ENCODE peak calls at places on chromosome 17, in ten cellular contexts. One of them, this sample, is unnamed.

GRCh38 chr17:49230636-49231562 is at the start of gene PHOSPHO1:
- DNase-seq in body of pancreas: peak
- DNase-seq in endothelial cell: peak
- DNase-seq in CD8-positive, alpha-beta T cell: peak
- DNase-seq in ovary: peak
- DNase-seq in sigmoid colon: peak
- DNase-seq in heart left ventricle: peak
- DNase-seq in GM12865: peak
- DNase-seq in progenitor cell of endocrine pancreas: peak
- DNase-seq in heart right ventricle: peak
- DNase-seq in this sample: peak

GRCh38 chr17:45824901-45825492 is 19.7 kb upstream of the SPPL2C start:
- DNase-seq in body of pancreas: no peak
- DNase-seq in endothelial cell: no peak
- DNase-seq in CD8-positive, alpha-beta T cell: no peak
- DNase-seq in ovary: no peak
- DNase-seq in sigmoid colon: no peak
- DNase-seq in heart left ventricle: no peak
- DNase-seq in GM12865: no peak
- DNase-seq in progenitor cell of endocrine pancreas: no peak
- DNase-seq in heart right ventricle: no peak
- DNase-seq in this sample: no peak

GRCh38 chr17:72666519-72666874 is 426.0 kb downstream of the SLC39A11 start:
- DNase-seq in body of pancreas: no peak
- DNase-seq in endothelial cell: no peak
- DNase-seq in CD8-positive, alpha-beta T cell: no peak
- DNase-seq in ovary: no peak
- DNase-seq in sigmoid colon: no peak
- DNase-seq in heart left ventricle: no peak
- DNase-seq in GM12865: no peak
- DNase-seq in progenitor cell of endocrine pancreas: no peak
- DNase-seq in heart right ventricle: no peak
- DNase-seq in this sample: no peak

GRCh38 chr17:81656835-81657234 is 493 bp upstream of the PDE6G start:
- DNase-seq in body of pancreas: no peak
- DNase-seq in endothelial cell: no peak
- DNase-seq in CD8-positive, alpha-beta T cell: no peak
- DNase-seq in ovary: no peak
- DNase-seq in sigmoid colon: no peak
- DNase-seq in heart left ventricle: no peak
- DNase-seq in GM12865: no peak
- DNase-seq in progenitor cell of endocrine pancreas: no peak
- DNase-seq in heart right ventricle: no peak
- DNase-seq in this sample: no peak

GRCh38 chr17:69448431-69449102 is 34.1 kb downstream of the MAP2K6 start:
- DNase-seq in body of pancreas: peak
- DNase-seq in endothelial cell: peak
- DNase-seq in CD8-positive, alpha-beta T cell: no peak
- DNase-seq in ovary: peak
- DNase-seq in sigmoid colon: peak
- DNase-seq in heart left ventricle: peak
- DNase-seq in GM12865: no peak
- DNase-seq in progenitor cell of endocrine pancreas: no peak
- DNase-seq in heart right ventricle: peak
- DNase-seq in this sample: no peak

GRCh38 chr17:31052187-31052889 is 42.4 kb upstream of the NF1 start:
- DNase-seq in body of pancreas: peak
- DNase-seq in endothelial cell: no peak
- DNase-seq in CD8-positive, alpha-beta T cell: no peak
- DNase-seq in ovary: no peak
- DNase-seq in sigmoid colon: peak
- DNase-seq in heart left ventricle: peak
- DNase-seq in GM12865: peak
- DNase-seq in progenitor cell of endocrine pancreas: no peak
- DNase-seq in heart right ventricle: peak
- DNase-seq in this sample: no peak

GRCh38 chr17:20302191-20302917 is 165.0 kb downstream of the LGALS9B start:
- DNase-seq in body of pancreas: no peak
- DNase-seq in endothelial cell: no peak
- DNase-seq in CD8-positive, alpha-beta T cell: no peak
- DNase-seq in ovary: peak
- DNase-seq in sigmoid colon: no peak
- DNase-seq in heart left ventricle: no peak
- DNase-seq in GM12865: no peak
- DNase-seq in progenitor cell of endocrine pancreas: no peak
- DNase-seq in heart right ventricle: no peak
- DNase-seq in this sample: no peak

GRCh38 chr17:77882481-77883212 is 75.9 kb upstream of the TNRC6C start:
- DNase-seq in body of pancreas: peak
- DNase-seq in endothelial cell: no peak
- DNase-seq in CD8-positive, alpha-beta T cell: peak
- DNase-seq in ovary: no peak
- DNase-seq in sigmoid colon: peak
- DNase-seq in heart left ventricle: peak
- DNase-seq in GM12865: peak
- DNase-seq in progenitor cell of endocrine pancreas: no peak
- DNase-seq in heart right ventricle: peak
- DNase-seq in this sample: peak

GRCh38 chr17:47843391-47843730 is 2.3 kb upstream of the SCRN2 start:
- DNase-seq in body of pancreas: no peak
- DNase-seq in endothelial cell: no peak
- DNase-seq in CD8-positive, alpha-beta T cell: no peak
- DNase-seq in ovary: no peak
- DNase-seq in sigmoid colon: no peak
- DNase-seq in heart left ventricle: no peak
- DNase-seq in GM12865: no peak
- DNase-seq in progenitor cell of endocrine pancreas: no peak
- DNase-seq in heart right ventricle: no peak
- DNase-seq in this sample: no peak

GRCh38 chr17:47847341-47848197 is 3.4 kb downstream of the SP6 start:
- DNase-seq in body of pancreas: no peak
- DNase-seq in endothelial cell: no peak
- DNase-seq in CD8-positive, alpha-beta T cell: peak
- DNase-seq in ovary: no peak
- DNase-seq in sigmoid colon: no peak
- DNase-seq in heart left ventricle: no peak
- DNase-seq in GM12865: peak
- DNase-seq in progenitor cell of endocrine pancreas: peak
- DNase-seq in heart right ventricle: no peak
- DNase-seq in this sample: no peak

GRCh38 chr17:47846741-47847340 is 4.1 kb downstream of the SP6 start:
- DNase-seq in body of pancreas: no peak
- DNase-seq in endothelial cell: no peak
- DNase-seq in CD8-positive, alpha-beta T cell: no peak
- DNase-seq in ovary: no peak
- DNase-seq in sigmoid colon: no peak
- DNase-seq in heart left ventricle: no peak
- DNase-seq in GM12865: no peak
- DNase-seq in progenitor cell of endocrine pancreas: no peak
- DNase-seq in heart right ventricle: no peak
- DNase-seq in this sample: no peak

GRCh38 chr17:47844230-47844629 is 3.2 kb upstream of the SCRN2 start:
- DNase-seq in body of pancreas: no peak
- DNase-seq in endothelial cell: no peak
- DNase-seq in CD8-positive, alpha-beta T cell: no peak
- DNase-seq in ovary: no peak
- DNase-seq in sigmoid colon: no peak
- DNase-seq in heart left ventricle: no peak
- DNase-seq in GM12865: no peak
- DNase-seq in progenitor cell of endocrine pancreas: no peak
- DNase-seq in heart right ventricle: no peak
- DNase-seq in this sample: no peak

GRCh38 chr17:47844814-47845453 is 3.9 kb upstream of the SCRN2 start:
- DNase-seq in body of pancreas: no peak
- DNase-seq in endothelial cell: no peak
- DNase-seq in CD8-positive, alpha-beta T cell: no peak
- DNase-seq in ovary: no peak
- DNase-seq in sigmoid colon: no peak
- DNase-seq in heart left ventricle: no peak
- DNase-seq in GM12865: no peak
- DNase-seq in progenitor cell of endocrine pancreas: no peak
- DNase-seq in heart right ventricle: no peak
- DNase-seq in this sample: no peak
- TF ChIP-seq CTCF in body of pancreas: no peak
- TF ChIP-seq CTCF in endothelial cell: peak
- TF ChIP-seq CTCF in CD8-positive, alpha-beta T cell: no peak
- TF ChIP-seq CTCF in ovary: no peak
- TF ChIP-seq CTCF in sigmoid colon: no peak
- TF ChIP-seq CTCF in heart left ventricle: no peak
- TF ChIP-seq CTCF in GM12865: peak
- TF ChIP-seq CTCF in progenitor cell of endocrine pancreas: peak
- TF ChIP-seq CTCF in heart right ventricle: no peak
- TF ChIP-seq CTCF in this sample: no peak

DNA sequence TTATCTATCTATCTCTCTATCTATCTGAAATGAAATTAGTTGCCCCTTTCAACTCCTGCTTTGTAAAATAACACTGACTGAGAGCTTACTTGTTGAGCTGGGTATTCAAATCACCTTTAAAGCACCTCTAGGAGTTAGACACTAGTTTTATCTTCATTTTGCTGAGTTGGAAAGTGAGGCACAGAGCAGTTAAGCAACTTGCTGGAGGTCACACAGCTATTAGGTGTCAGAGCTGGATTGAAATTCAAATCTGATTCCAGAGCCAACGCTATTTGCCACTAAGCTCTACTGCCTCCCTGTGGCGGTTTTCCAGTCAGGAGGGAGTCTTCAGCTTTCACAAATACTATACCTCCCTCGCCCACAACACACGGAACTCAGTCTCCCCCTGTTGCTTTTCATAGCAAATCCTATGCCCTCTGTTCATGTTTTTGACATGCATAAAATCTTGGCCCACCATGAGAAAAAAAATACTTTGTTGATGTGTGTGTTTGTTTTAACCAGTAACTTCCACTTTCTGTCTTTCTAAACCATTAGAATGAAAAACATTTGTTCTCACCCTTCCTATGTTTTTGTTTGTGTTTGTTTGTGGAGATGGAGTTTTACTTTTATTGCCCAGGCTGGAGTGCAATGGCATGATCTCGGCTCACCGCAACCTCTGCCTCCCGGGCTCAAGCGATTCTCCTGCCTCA is 74.8 kb upstream of the SMURF2 start:
- DNase-seq in body of pancreas: no peak
- DNase-seq in endothelial cell: peak
- DNase-seq in CD8-positive, alpha-beta T cell: peak
- DNase-seq in ovary: no peak
- DNase-seq in sigmoid colon: no peak
- DNase-seq in heart left ventricle: no peak
- DNase-seq in GM12865: peak
- DNase-seq in progenitor cell of endocrine pancreas: no peak
- DNase-seq in heart right ventricle: no peak
- DNase-seq in this sample: no peak
- TF ChIP-seq CTCF in body of pancreas: no peak
- TF ChIP-seq CTCF in endothelial cell: peak
- TF ChIP-seq CTCF in CD8-positive, alpha-beta T cell: peak
- TF ChIP-seq CTCF in ovary: no peak
- TF ChIP-seq CTCF in sigmoid colon: peak
- TF ChIP-seq CTCF in heart left ventricle: peak
- TF ChIP-seq CTCF in GM12865: peak
- TF ChIP-seq CTCF in progenitor cell of endocrine pancreas: peak
- TF ChIP-seq CTCF in heart right ventricle: peak
- TF ChIP-seq CTCF in this sample: peak

GRCh38 chr17:27809555-27809954 is 9.2 kb upstream of the NOS2 start:
- DNase-seq in body of pancreas: no peak
- DNase-seq in endothelial cell: no peak
- DNase-seq in CD8-positive, alpha-beta T cell: no peak
- DNase-seq in ovary: no peak
- DNase-seq in sigmoid colon: no peak
- DNase-seq in heart left ventricle: no peak
- DNase-seq in GM12865: no peak
- DNase-seq in progenitor cell of endocrine pancreas: no peak
- DNase-seq in heart right ventricle: no peak
- DNase-seq in this sample: no peak

GRCh38 chr17:27810902-27811557 is 10.7 kb upstream of the NOS2 start:
- DNase-seq in body of pancreas: no peak
- DNase-seq in endothelial cell: no peak
- DNase-seq in CD8-positive, alpha-beta T cell: no peak
- DNase-seq in ovary: no peak
- DNase-seq in sigmoid colon: no peak
- DNase-seq in heart left ventricle: no peak
- DNase-seq in GM12865: no peak
- DNase-seq in progenitor cell of endocrine pancreas: no peak
- DNase-seq in heart right ventricle: no peak
- DNase-seq in this sample: no peak

GRCh38 chr17:27810211-27810901 is 10.0 kb upstream of the NOS2 start:
- DNase-seq in body of pancreas: no peak
- DNase-seq in endothelial cell: no peak
- DNase-seq in CD8-positive, alpha-beta T cell: no peak
- DNase-seq in ovary: no peak
- DNase-seq in sigmoid colon: no peak
- DNase-seq in heart left ventricle: no peak
- DNase-seq in GM12865: peak
- DNase-seq in progenitor cell of endocrine pancreas: no peak
- DNase-seq in heart right ventricle: no peak
- DNase-seq in this sample: peak

GRCh38 chr17:27808629-27809028 is 8.3 kb upstream of the NOS2 start:
- DNase-seq in body of pancreas: no peak
- DNase-seq in endothelial cell: no peak
- DNase-seq in CD8-positive, alpha-beta T cell: no peak
- DNase-seq in ovary: no peak
- DNase-seq in sigmoid colon: no peak
- DNase-seq in heart left ventricle: no peak
- DNase-seq in GM12865: peak
- DNase-seq in progenitor cell of endocrine pancreas: no peak
- DNase-seq in heart right ventricle: no peak
- DNase-seq in this sample: no peak

GRCh38 chr17:27811961-27812360 is 11.6 kb upstream of the NOS2 start:
- DNase-seq in body of pancreas: peak
- DNase-seq in endothelial cell: no peak
- DNase-seq in CD8-positive, alpha-beta T cell: no peak
- DNase-seq in ovary: no peak
- DNase-seq in sigmoid colon: no peak
- DNase-seq in heart left ventricle: no peak
- DNase-seq in GM12865: no peak
- DNase-seq in progenitor cell of endocrine pancreas: no peak
- DNase-seq in heart right ventricle: no peak
- DNase-seq in this sample: no peak
- TF ChIP-seq CTCF in body of pancreas: no peak
- TF ChIP-seq CTCF in endothelial cell: no peak
- TF ChIP-seq CTCF in CD8-positive, alpha-beta T cell: no peak
- TF ChIP-seq CTCF in ovary: no peak
- TF ChIP-seq CTCF in sigmoid colon: no peak
- TF ChIP-seq CTCF in heart left ventricle: no peak
- TF ChIP-seq CTCF in GM12865: no peak
- TF ChIP-seq CTCF in progenitor cell of endocrine pancreas: no peak
- TF ChIP-seq CTCF in heart right ventricle: no peak
- TF ChIP-seq CTCF in this sample: no peak

GRCh38 chr17:58268774-58269556 is 11.8 kb downstream of the MPO start:
- DNase-seq in body of pancreas: no peak
- DNase-seq in endothelial cell: no peak
- DNase-seq in CD8-positive, alpha-beta T cell: no peak
- DNase-seq in ovary: no peak
- DNase-seq in sigmoid colon: no peak
- DNase-seq in heart left ventricle: no peak
- DNase-seq in GM12865: no peak
- DNase-seq in progenitor cell of endocrine pancreas: no peak
- DNase-seq in heart right ventricle: no peak
- DNase-seq in this sample: no peak

GRCh38 chr17:58272367-58273280 is 8.1 kb downstream of the MPO start:
- DNase-seq in body of pancreas: no peak
- DNase-seq in endothelial cell: no peak
- DNase-seq in CD8-positive, alpha-beta T cell: no peak
- DNase-seq in ovary: no peak
- DNase-seq in sigmoid colon: no peak
- DNase-seq in heart left ventricle: no peak
- DNase-seq in GM12865: no peak
- DNase-seq in progenitor cell of endocrine pancreas: no peak
- DNase-seq in heart right ventricle: no peak
- DNase-seq in this sample: no peak

GRCh38 chr17:58269557-58270291 is 11.0 kb downstream of the MPO start:
- DNase-seq in body of pancreas: no peak
- DNase-seq in endothelial cell: no peak
- DNase-seq in CD8-positive, alpha-beta T cell: no peak
- DNase-seq in ovary: no peak
- DNase-seq in sigmoid colon: no peak
- DNase-seq in heart left ventricle: no peak
- DNase-seq in GM12865: no peak
- DNase-seq in progenitor cell of endocrine pancreas: no peak
- DNase-seq in heart right ventricle: no peak
- DNase-seq in this sample: no peak

GRCh38 chr17:58271532-58271931 is 9.2 kb downstream of the MPO start:
- DNase-seq in body of pancreas: no peak
- DNase-seq in endothelial cell: no peak
- DNase-seq in CD8-positive, alpha-beta T cell: no peak
- DNase-seq in ovary: no peak
- DNase-seq in sigmoid colon: no peak
- DNase-seq in heart left ventricle: no peak
- DNase-seq in GM12865: no peak
- DNase-seq in progenitor cell of endocrine pancreas: no peak
- DNase-seq in heart right ventricle: no peak
- DNase-seq in this sample: no peak

GRCh38 chr17:58270476-58271290 is 10.1 kb downstream of the MPO start:
- DNase-seq in body of pancreas: no peak
- DNase-seq in endothelial cell: no peak
- DNase-seq in CD8-positive, alpha-beta T cell: no peak
- DNase-seq in ovary: no peak
- DNase-seq in sigmoid colon: no peak
- DNase-seq in heart left ventricle: no peak
- DNase-seq in GM12865: no peak
- DNase-seq in progenitor cell of endocrine pancreas: no peak
- DNase-seq in heart right ventricle: no peak
- DNase-seq in this sample: no peak
- TF ChIP-seq CTCF in body of pancreas: no peak
- TF ChIP-seq CTCF in endothelial cell: peak
- TF ChIP-seq CTCF in CD8-positive, alpha-beta T cell: no peak
- TF ChIP-seq CTCF in ovary: no peak
- TF ChIP-seq CTCF in sigmoid colon: no peak
- TF ChIP-seq CTCF in heart left ventricle: no peak
- TF ChIP-seq CTCF in GM12865: peak
- TF ChIP-seq CTCF in progenitor cell of endocrine pancreas: peak
- TF ChIP-seq CTCF in heart right ventricle: no peak
- TF ChIP-seq CTCF in this sample: no peak

This sample was measured in GM13977.